ENCODE peak calls at places on chromosome 21, in four cellular contexts. T, R, V and U are unnamed samples.

GRCh38 chr21:46187814-46188213 is 3.6 kb upstream of the SPATC1L start:
- DNase-seq in T (no peak), R (no peak), V (no peak), U (no peak)

GRCh38 chr21:42429856-42430255 is 26.2 kb downstream of the UBASH3A start:
- DNase-seq in T (no peak), R (no peak), V (no peak), U (no peak)

GRCh38 chr21:45055861-45056260 is 18.5 kb upstream of the ADARB1 start:
- DNase-seq in T (no peak), V (no peak), R (no peak), U (no peak)

GRCh38 chr21:27566521-27566920 is 599.6 kb upstream of the ADAMTS5 start:
- DNase-seq in V (no peak), T (no peak), R (no peak), U (no peak)

GRCh38 chr21:34886554-34887385 is 162.3 kb downstream of the RUNX1 start:
- DNase-seq in T (no peak), V (peak; percentile 39), R (peak; percentile 12), U (peak; percentile 35)

GRCh38 chr21:41722052-41723018 is 44.5 kb downstream of the RIPK4 start:
- DNase-seq in V (no peak), T (no peak), R (no peak), U (peak; percentile 64)

GRCh38 chr21:43815107-43815742 is 25.8 kb downstream of the RRP1 start:
- DNase-seq in V (no peak), T (no peak), R (no peak), U (peak; percentile 30)

GRCh38 chr21:29436650-29437049 is 137.9 kb downstream of the BACH1 start:
- DNase-seq in R (no peak), T (no peak), V (no peak), U (no peak)